ENCODE peak calls at places on chromosomes 13 and 19, in five cellular contexts. F is K562, I is spleen, K is cardiac muscle cell, R is neural progenitor cell. C is an unnamed sample.

GRCh38 chr13:93690139-93690538 is 463.5 kb downstream of the GPC6 start:
- DNase-seq in R (peak; percentile 70), K (peak; percentile 52), F (no peak), I (no peak), C (no peak)

GRCh38 chr13:76687467-76687866 is 198.7 kb downstream of the KCTD12 start:
- DNase-seq in F (no peak), K (no peak), R (no peak), I (no peak), C (no peak)

GRCh38 chr13:87123987-87124784 is 547.0 kb upstream of the SLITRK5 start:
- DNase-seq in K (peak; percentile 95), F (no peak), I (no peak), R (peak; percentile 59), C (no peak)

GRCh38 chr13:32153056-32153455 is 121.5 kb downstream of the FRY start:
- DNase-seq in K (peak; percentile 67), F (no peak), R (no peak), I (no peak), C (no peak)

GRCh38 chr19:42420055-42420544 is 7.1 kb downstream of the LIPE start:
- DNase-seq in K (peak; percentile 51), R (peak; percentile 66), I (peak; percentile 87), F (peak; percentile 89), C (peak; percentile 62)

GRCh38 chr13:33307820-33308219 is 22.3 kb upstream of the STARD13 start:
- DNase-seq in I (no peak), F (no peak), R (no peak), K (peak; percentile 40), C (no peak)

GRCh38 chr19:14271830-14272229 is 65.9 kb upstream of the ADGRL1 start:
- DNase-seq in K (no peak), R (peak; percentile 39), I (no peak), F (no peak), C (no peak)

GRCh38 chr13:52846567-52847321 is 1.7 kb downstream of the PCDH8 start:
- DNase-seq in R (peak; percentile 95), I (peak; percentile 78), K (peak; percentile 51), F (no peak), C (no peak)

GRCh38 chr19:46287585-46287984 is 9.3 kb upstream of the HIF3A start:
- DNase-seq in K (peak; percentile 36), R (no peak), I (no peak), F (peak; percentile 48), C (no peak)

GRCh38 chr13:105994340-105994739 is 541.1 kb downstream of the EFNB2 start:
- DNase-seq in K (no peak), R (no peak), I (no peak), F (no peak), C (no peak)

GRCh38 chr19:7705387-7706187 is 3.7 kb upstream of the FCER2 start:
- DNase-seq in R (no peak), F (no peak), K (no peak), I (peak; percentile 96), C (peak; percentile 82)

GRCh38 chr19:41967056-41967783 is 8.1 kb upstream of the RABAC1 start:
- DNase-seq in K (no peak), F (no peak), I (peak; percentile 78), R (no peak), C (no peak)

GRCh38 chr13:21837841-21838551 is 167.1 kb downstream of the FGF9 start:
- DNase-seq in K (no peak), F (no peak), R (no peak), I (no peak), C (no peak)

GRCh38 chr19:18985257-18985656 is 44.2 kb upstream of the HOMER3 start:
- DNase-seq in I (no peak), K (peak; percentile 74), F (no peak), R (peak; percentile 83), C (no peak)

GRCh38 chr13:89514534-89515312 is 1832.8 kb upstream of the MIR17HG start:
- DNase-seq in K (peak; percentile 33), I (no peak), R (peak; percentile 43), F (no peak), C (no peak)

GRCh38 chr13:25756916-25757315 is 294.9 kb downstream of the SHISA2 start:
- DNase-seq in F (no peak), K (no peak), I (no peak), R (peak; percentile 45), C (no peak)

GRCh38 chr19:38731654-38732301 is 12.5 kb downstream of the CAPN12 start:
- DNase-seq in F (no peak), I (peak; percentile 70), R (no peak), K (no peak), C (no peak)
- H3K4me1 ChIP-seq in F (peaks cover 20% of the 10 kb centered on the region), I (peaks cover 56% of the 10 kb centered on the region), R (peaks cover 7% of the 10 kb centered on the region), K (no peaks in the 10 kb centered on the region), C (peaks cover 22% of the 10 kb centered on the region)

DNA sequence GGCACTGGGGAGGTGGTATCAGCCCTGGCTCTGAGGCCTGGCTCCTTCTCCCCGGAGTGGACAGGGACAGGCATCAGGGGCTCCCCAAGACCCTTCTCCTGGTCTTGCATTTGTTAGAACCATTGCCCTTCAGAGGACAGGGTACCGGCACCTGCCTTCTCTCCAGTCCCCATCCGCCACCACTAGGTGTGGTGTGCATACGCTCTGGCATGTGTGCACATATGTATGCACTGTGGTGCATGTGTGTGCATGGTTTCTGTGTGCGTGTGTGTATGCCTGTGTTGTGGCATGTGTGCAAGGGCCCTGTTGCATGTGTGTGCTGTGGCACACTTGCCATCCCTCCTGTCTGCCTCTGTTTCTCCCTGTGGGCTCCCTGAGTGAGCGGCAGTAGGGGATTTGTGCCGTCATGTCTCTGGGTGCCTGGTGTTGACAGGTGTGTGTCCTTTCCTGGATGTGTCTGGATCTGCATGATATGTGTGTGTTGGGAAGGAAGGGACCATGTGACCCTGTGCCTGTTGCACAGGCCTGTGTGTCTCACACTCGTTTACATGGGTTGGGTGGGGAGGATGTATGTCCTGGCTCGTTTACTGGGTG is 9.3 kb downstream of the KCTD15 start:
- DNase-seq in F (no peak), K (no peak), I (no peak), R (no peak), C (no peak)
- H3K4me3 ChIP-seq in F (no peak overlapping the region), K (no peak overlapping the region), I (no peak overlapping the region), R (no peak overlapping the region), C (no peak overlapping the region)

DNA sequence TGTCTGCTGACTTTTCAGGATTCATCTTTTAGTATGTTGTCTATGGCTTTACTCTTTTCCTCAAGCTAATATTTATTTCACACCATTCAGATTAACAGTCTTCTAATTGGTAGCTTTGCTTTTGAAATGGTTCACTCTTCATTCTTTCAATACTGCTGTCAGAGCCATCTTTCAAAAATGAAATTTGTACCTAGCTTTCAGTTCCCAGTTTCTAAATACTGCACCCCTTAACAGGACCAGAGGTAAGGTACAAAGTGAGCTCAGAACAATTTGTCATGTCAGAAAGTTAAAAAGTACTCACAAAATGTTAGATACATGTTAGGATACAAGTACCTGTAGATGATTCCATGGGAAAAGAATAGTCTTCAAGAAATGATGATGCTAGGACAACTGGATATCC is 83.0 kb downstream of the FNDC3A start:
- DNase-seq in F (no peak), K (no peak), I (no peak), R (no peak), C (no peak)
- H3K36me3 ChIP-seq in F (no peaks in the 10 kb centered on the region), K (no peaks in the 10 kb centered on the region), I (no peaks in the 10 kb centered on the region), R (no peaks in the 10 kb centered on the region), C (no peaks in the 10 kb centered on the region)

DNA sequence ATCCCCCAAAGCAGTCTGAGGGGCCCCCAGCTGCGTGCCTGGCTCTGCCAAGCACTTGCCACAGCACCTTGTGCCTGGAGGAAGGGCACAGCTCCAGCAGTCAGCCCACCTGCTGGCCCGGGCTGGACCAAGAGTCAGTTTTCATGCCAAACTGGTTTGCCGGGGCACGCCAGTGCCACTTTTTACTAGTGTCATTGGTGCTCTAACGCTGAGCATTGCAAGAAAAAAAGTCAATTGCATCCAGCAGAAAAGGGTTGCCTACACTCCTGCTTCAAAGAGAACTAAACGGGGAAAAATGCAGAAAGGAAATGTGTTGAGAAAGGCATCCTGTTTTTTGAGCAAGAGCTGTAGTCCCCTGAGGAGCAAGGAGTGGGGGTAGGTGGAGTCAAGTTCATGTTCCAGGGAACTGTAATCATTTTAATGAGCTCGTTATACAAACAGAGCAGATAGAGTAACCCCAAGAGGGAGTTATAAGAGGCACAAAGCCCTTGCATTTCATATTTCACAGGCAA is 68.4 kb downstream of the F2RL3 start:
- DNase-seq in F (no peak), I (no peak), K (peak; percentile 91), R (no peak), C (no peak)
- H3K4me1 ChIP-seq in F (no peaks in the 10 kb centered on the region), I (no peaks in the 10 kb centered on the region), K (peaks cover 6% of the 10 kb centered on the region), R (peaks cover 8% of the 10 kb centered on the region), C (no peaks in the 10 kb centered on the region)

DNA sequence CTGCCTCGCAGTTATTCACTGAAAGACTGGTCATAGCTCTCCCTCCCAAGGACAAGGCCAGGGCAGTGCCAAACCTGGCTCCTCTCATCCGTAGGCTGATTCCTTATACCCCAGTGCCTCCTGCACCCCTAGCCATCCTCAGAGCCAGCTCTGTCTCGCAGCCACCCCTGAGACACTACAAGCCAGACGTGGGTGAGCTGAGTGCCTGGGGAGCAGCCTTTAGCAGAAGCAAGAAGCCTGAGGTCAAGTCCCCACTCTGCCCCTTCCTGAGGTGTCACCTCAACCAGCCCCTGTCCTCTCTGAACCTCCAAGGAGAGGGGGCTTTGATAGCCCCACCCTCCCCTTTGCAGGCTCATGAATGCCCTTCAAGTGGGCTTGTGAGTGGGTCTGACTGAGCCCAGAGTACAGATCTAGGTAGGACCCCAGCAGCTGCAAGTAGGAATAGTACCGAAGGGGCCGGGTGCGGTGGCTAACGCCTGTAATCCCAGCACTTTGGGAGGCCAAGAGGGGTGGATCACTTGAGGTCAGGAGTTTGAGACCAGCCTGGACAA is 14.8 kb upstream of the AKAP8L start:
- DNase-seq in I (peak; percentile 78), F (no peak), R (no peak), K (no peak), C (no peak)
- H3K4me3 ChIP-seq in I (peak overlapping the region; percentile 77), F (peak overlapping the region; percentile 75), R (peak overlapping the region; percentile 97), K (peak overlapping the region; percentile 79), C (peak overlapping the region; percentile 86)

DNA sequence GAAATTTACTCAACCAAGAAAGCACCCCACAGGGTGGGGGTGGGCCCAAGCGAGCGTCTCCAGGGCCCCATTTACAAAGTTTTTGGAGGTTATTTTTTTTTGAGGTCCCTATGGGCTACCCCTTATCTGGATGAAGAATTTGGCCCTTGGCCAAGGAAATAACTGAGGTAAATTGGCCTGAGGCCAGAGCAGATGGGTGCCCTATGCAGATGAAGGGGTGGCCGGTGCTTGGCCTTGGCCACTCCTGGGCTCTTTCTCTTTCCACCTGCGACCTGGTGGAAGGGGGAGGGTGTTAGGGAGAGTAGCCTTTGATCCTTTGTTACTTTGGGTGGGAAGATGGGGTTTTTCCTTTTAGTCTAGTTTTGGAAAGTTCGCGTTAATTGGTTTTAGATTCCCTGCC is 15.5 kb downstream of the ZNF701 start:
- DNase-seq in R (no peak), K (no peak), F (no peak), I (no peak), C (no peak)
- H3K36me3 ChIP-seq in R (peaks cover 16% of the 10 kb centered on the region), K (peaks cover 13% of the 10 kb centered on the region), F (peaks cover 32% of the 10 kb centered on the region), I (peaks cover 36% of the 10 kb centered on the region), C (peaks cover 32% of the 10 kb centered on the region)

DNA sequence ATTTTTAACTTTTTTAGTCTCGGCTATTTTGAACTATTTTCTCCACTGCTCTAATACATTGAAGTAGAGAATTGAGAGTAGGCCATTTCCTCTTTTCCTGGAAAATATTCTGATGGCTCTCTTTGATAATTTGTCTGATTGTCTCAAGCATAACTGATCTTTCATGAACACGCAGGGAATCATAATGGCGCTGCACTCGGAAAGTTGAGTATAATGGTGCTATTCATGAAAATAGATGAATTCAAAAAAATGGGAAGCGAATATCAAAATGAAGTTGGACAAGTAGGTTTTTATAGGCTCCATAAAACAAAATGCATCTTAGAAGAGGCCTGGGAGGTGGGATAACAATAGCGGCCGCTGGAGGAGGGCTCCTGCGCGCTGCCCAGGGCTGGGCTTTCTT is 29.0 kb downstream of the COL4A2 start:
- DNase-seq in I (no peak), K (no peak), R (no peak), F (no peak), C (no peak)
- H3K4me1 ChIP-seq in I (peaks cover 20% of the 10 kb centered on the region), K (peaks cover 19% of the 10 kb centered on the region), R (peaks cover 44% of the 10 kb centered on the region), F (no peaks in the 10 kb centered on the region), C (peaks cover 18% of the 10 kb centered on the region)

C was measured in CD8-positive, alpha-beta memory T cell.